ENCODE peak calls at places on chromosomes 13 and 19, in eight cellular contexts. K is progenitor cell of endocrine pancreas; O is NCI-H1048; V is HEK293T; Y is endothelial cell; H is T-cell; W is fibroblast of lung; Z is CD4-positive, alpha-beta T cell. B is an unnamed sample.

GRCh38 chr19:30684613-30685012 is 312.4 kb downstream of the ZNF536 start:
- DNase-seq in H (no peak), W (no peak), K (no peak), V (no peak), Y (no peak), O (no peak), Z (no peak), B (no peak)

GRCh38 chr13:43389573-43389972 is 366.2 kb downstream of the DNAJC15 start:
- DNase-seq in K (no peak), O (no peak), W (no peak), V (no peak), H (no peak), Y (no peak), Z (no peak), B (no peak)

GRCh38 chr13:23655321-23655720 is 85.1 kb downstream of the TNFRSF19 start:
- DNase-seq in H (no peak), K (no peak), W (peak), V (no peak), Z (no peak), Y (no peak), O (no peak), B (no peak)

GRCh38 chr19:1279782-1280341 is 4.5 kb downstream of the FAM174C start:
- DNase-seq in W (peak), Z (peak), H (peak), K (peak), V (peak), O (peak), Y (peak), B (peak)

GRCh38 chr13:37701972-37702371 is 103.4 kb upstream of the POSTN start:
- DNase-seq in K (no peak), H (no peak), O (no peak), V (no peak), Y (no peak), Z (no peak), W (peak), B (no peak)

GRCh38 chr13:80214521-80214941 is 126.4 kb downstream of the SPRY2 start:
- DNase-seq in H (no peak), Y (no peak), Z (no peak), O (no peak), V (no peak), K (no peak), W (peak), B (no peak)

GRCh38 chr19:23557381-23557780 is 129.6 kb downstream of the ZNF675 start:
- DNase-seq in V (no peak), Y (no peak), K (no peak), Z (no peak), O (no peak), W (no peak), H (no peak), B (no peak)

GRCh38 chr13:85492283-85492682 is 306.9 kb downstream of the SLITRK6 start:
- DNase-seq in W (no peak), O (no peak), H (no peak), K (no peak), Z (no peak), V (no peak), Y (no peak), B (no peak)

GRCh38 chr19:49851456-49852259 is 699 bp downstream of the PTOV1 start:
- DNase-seq in W (peak), Y (peak), H (no peak), Z (peak), V (peak), K (peak), O (peak), B (no peak)

GRCh38 chr19:40165362-40165937 is 25.8 kb upstream of the MAP3K10 start:
- DNase-seq in Z (peak), O (no peak), V (peak), H (peak), K (peak), W (peak), Y (peak), B (peak)

GRCh38 chr13:102003848-102004570 is 397.8 kb downstream of the FGF14 start:
- DNase-seq in K (no peak), Z (no peak), V (no peak), W (peak), H (no peak), O (no peak), Y (no peak), B (no peak)

GRCh38 chr19:46537136-46538097 is 41.8 kb upstream of the PNMA8B start:
- DNase-seq in Z (peak), K (peak), O (no peak), V (peak), Y (peak), H (peak), W (peak), B (peak)

GRCh38 chr19:48844472-48844871 is 8.2 kb upstream of the HSD17B14 start:
- DNase-seq in W (peak), Z (no peak), O (no peak), V (peak), H (no peak), Y (no peak), K (no peak), B (no peak)

GRCh38 chr13:26020536-26021290 is 31.1 kb downstream of the SHISA2 start:
- DNase-seq in O (no peak), W (no peak), K (no peak), Y (no peak), H (no peak), Z (no peak), V (no peak), B (no peak)

GRCh38 chr19:41302624-41303351 is 7.2 kb upstream of the CCDC97 start:
- DNase-seq in W (no peak), V (no peak), K (no peak), Z (peak), H (peak), Y (no peak), O (no peak), B (no peak)